ENCODE peak calls at places on chromosomes 4 and X, in four cellular contexts. C, A, B and F are unnamed samples. For H3K36me3, the result is how much of the 10 kb centered on the place peaks cover.

GRCh38 chrX:67555578-67556203 is 11.9 kb downstream of the AR start:
- DNase-seq in C (peak), A (no peak), B (peak), F (no peak)

GRCh38 chrX:17081535-17081934 is 135.1 kb downstream of the REPS2 start:
- DNase-seq in C (no peak), A (no peak), B (no peak), F (no peak)

GRCh38 chr4:76192221-76192620 is 21.4 kb downstream of the SCARB2 start:
- DNase-seq in C (no peak), A (no peak), B (no peak), F (no peak)

GRCh38 chrX:22300130-22300529 is 27.4 kb downstream of the CBLL2 start:
- DNase-seq in C (peak), A (peak), B (peak), F (peak)

GRCh38 chr4:187302456-187302855 is 578.8 kb upstream of the FAT1 start:
- DNase-seq in C (no peak), A (no peak), B (peak), F (no peak)

GRCh38 chrX:39050427-39050826 is 249.2 kb downstream of the MID1IP1 start:
- DNase-seq in C (no peak), A (no peak), B (no peak), F (no peak)

GRCh38 chr4:25575581-25575980 is 80.1 kb upstream of the SLC34A2 start:
- DNase-seq in C (no peak), A (no peak), B (no peak), F (no peak)

GRCh38 chr4:143531773-143532491 is 18.4 kb downstream of the SMARCA5 start:
- DNase-seq in C (no peak), A (no peak), B (peak), F (no peak)

GRCh38 chr4:108056418-108056817 is 66.7 kb downstream of the HADH start:
- DNase-seq in C (no peak), A (no peak), B (no peak), F (no peak)

GRCh38 chr4:38128478-38129451 is 168.6 kb downstream of the PTTG2 start:
- DNase-seq in C (no peak), A (peak), B (peak), F (no peak)

GRCh38 chr4:131337956-131338355 is 1811.1 kb upstream of the PCDH10 start:
- DNase-seq in C (no peak), A (no peak), B (no peak), F (no peak)

GRCh38 chrX:19064175-19064574 is 58.1 kb downstream of the ADGRG2 start:
- DNase-seq in C (no peak), A (no peak), B (peak), F (peak)

GRCh38 chr4:173167793-173168395 is 717 bp upstream of the GALNT7 start:
- DNase-seq in C (peak), A (peak), B (peak), F (no peak)

GRCh38 chrX:115413246-115413878 is 123.8 kb downstream of the LUZP4 start:
- DNase-seq in C (no peak), A (no peak), B (peak), F (no peak)

GRCh38 chrX:16870861-16871584 is 861 bp upstream of the RBBP7 start:
- DNase-seq in C (peak), A (no peak), B (no peak), F (peak)

GRCh38 chr4:184792950-184793555 is 32.7 kb downstream of the ACSL1 start:
- DNase-seq in C (peak), A (peak), B (peak), F (peak)

GRCh38 chrX:125090046-125090445 is 229.6 kb upstream of the TEX13C start:
- DNase-seq in C (no peak), A (no peak), B (no peak), F (no peak)

GRCh38 chrX:125096870-125097269 is 222.8 kb upstream of the TEX13C start:
- DNase-seq in C (no peak), A (no peak), B (no peak), F (no peak)

GRCh38 chrX:125096469-125096868 is 223.2 kb upstream of the TEX13C start:
- DNase-seq in C (no peak), A (no peak), B (no peak), F (no peak)

DNA sequence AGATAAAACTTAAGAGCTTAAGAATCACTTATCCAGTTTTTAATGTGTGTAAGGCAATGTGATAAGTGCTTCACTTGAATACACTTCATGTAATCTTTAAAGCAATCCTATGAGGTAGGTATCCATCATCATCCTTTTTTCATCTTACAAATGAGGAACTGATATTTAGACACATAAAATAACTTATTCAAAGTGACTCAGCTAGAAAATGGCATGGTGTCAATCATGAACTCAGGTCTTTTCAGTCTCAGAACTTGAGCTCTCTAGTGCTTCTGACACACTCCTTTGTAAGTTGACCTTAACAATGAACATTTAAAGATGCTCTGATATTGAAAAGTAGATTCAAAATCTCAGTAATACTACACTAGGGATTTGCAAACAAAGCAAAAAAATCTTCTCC is 224.8 kb upstream of the TEX13C start:
- DNase-seq in C (no peak), A (no peak), B (no peak), F (no peak)
- H3K36me3 ChIP-seq in C (under half), A (under half), B (under half), F (under half)

DNA sequence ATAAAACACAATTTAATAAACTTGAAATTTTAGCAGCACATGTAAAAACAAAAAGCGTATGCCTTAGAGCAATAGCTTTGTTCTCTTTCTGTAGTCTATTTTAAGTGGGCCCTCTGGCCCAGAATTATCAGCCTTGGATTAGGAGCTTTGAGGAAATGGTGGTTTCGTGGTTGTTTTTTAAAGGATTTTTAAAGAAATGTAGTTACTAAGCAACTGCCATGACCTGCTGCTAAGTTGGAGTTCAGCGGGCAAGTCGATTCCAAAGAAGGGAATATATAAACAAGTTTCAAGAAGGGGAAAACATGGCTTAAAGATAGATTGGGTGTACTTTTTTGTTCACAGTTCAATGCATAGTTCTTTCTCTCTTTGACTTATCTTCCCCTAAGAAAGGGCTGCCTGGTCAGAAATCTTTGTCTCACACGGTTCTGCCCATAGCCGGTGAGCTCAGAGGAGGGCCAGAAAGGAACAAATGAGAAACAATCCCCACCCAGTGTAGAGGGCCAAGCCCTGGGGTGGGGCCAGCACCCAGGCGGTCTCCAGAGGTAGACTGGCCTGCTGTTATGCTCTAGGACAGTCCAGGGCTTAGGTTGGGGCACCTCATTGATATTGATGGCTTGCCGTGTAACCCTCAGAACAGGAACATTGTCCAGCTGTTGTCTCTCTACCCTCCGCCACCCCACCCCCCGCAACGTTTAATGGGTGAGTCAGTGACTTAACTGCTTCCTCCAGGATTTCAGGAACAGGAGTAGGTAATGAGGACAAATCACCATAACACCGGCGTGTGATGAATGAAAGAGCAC is 32.5 kb downstream of the DLG3 start:
- DNase-seq in C (peak), A (peak), B (peak), F (peak)
- H3K4me2 ChIP-seq in C (peak), A (peak), B (peak), F (peak)

GRCh38 chr4:147480502-147480890 is 401 bp upstream of the EDNRA start:
- DNase-seq in C (no peak), A (no peak), B (no peak), F (no peak)
- H2AFZ ChIP-seq in C (peak), A (no peak), B (peak), F (peak)

DNA sequence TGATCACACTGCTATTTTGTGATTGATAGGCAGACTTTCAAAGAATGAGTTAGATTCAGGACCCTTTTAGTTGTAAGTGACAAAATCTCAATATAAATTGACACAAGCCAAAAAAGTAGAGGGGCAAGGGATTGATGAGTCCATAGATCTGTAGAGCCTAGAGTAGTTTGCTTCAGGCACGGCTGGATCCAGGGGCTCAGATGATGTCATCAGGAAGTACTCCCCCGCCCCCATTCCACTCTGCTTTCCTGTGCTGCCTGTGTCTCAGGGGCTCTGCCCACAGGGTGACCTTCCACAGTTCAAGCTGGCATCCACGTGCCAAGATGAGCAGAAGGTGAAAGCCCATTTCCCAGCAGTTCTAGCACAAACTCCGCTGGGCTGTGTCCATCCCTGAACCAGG is 13.6 kb downstream of the WFS1 start:
- DNase-seq in C (no peak), A (no peak), B (no peak), F (no peak)
- H3K36me3 ChIP-seq in C (under half), A (under half), B (under half), F (under half)

GRCh38 chrX:1464282-1465131 is 11.8 kb upstream of the ASMTL start:
- DNase-seq in C (no peak), A (no peak), B (no peak), F (no peak)

GRCh38 chrX:1466232-1466661 is 13.5 kb upstream of the ASMTL start:
- DNase-seq in C (no peak), A (no peak), B (no peak), F (no peak)

GRCh38 chrX:1465261-1466231 is 12.8 kb upstream of the ASMTL start:
- DNase-seq in C (no peak), A (no peak), B (no peak), F (no peak)

GRCh38 chrX:1466971-1467561 is 14.4 kb upstream of the ASMTL start:
- DNase-seq in C (no peak), A (no peak), B (no peak), F (no peak)

DNA sequence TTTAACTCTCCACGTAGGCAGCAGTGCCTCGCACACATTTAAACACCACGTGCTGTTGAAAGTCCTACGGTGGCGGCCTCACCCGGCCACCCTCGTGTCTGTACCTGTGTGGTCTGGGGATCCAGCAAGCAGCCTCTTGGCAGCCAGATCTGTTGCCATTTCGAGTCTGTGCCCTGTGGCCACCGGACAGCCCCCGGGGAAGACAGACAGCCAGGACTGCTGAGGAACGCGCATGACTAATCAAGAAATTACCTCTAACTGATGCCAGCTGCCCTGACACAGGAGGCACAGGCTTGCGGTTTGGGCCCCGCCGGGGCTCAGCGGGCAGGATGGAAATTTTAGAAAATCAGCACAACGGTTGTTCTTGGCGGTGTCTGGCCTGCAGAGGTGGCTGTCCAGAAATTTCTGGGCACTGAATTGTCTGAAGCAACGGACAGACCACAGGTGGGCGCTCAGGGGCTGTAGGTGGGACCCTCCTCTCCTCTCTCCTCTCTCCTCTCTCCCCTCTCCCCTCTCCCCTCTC is 15.6 kb upstream of the ASMTL start:
- DNase-seq in C (no peak), A (no peak), B (no peak), F (peak)
- H3K4me2 ChIP-seq in C (no peak), A (peak), B (no peak), F (peak)

DNA sequence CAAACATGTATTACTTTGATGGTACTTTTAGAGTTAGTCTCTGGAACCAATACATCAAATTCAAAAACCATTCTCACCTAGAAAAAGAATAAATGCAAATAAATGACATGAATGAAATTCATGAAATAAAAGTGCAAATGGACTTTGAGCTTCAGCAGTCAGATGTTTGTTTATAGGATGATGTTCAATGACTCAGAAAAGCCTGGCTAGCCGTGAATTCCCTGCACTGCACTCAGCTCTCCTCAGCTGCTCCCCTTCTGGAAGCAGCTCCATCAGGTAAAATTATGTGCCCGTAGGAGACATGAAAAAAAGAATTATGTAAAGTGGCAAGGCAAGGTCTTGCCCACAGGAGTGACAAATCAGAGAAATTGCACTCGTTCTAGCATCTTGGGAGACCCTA is 390.6 kb downstream of the GPM6A start:
- DNase-seq in C (peak), A (no peak), B (peak), F (no peak)
- H2AFZ ChIP-seq in C (no peak), A (no peak), B (no peak), F (no peak)

DNA sequence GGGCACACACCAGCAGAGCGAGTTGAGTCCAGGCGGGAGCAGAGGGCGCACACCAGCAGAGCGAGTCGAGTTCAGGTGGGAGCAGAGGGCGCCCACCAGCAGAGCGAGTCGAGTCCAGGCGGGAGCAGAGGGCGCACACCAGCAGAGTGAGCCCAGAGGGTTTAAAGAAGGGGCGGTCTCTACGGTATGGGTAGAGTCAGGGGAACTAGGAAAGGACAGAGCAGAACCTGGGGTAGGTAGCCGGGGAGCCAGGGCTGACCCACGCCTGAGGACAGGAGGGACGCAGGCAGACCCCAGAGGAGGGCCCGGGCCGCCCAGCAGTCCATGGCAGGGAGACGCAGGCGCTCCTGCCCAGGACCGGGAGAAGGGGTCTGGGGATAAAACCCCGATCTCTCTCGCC is 22.0 kb upstream of the ADRA2C start:
- DNase-seq in C (no peak), A (no peak), B (no peak), F (no peak)
- H3K36me3 ChIP-seq in C (under half), A (under half), B (under half), F (under half)

GRCh38 chrX:14963447-14964236 is 90.4 kb downstream of the MOSPD2 start:
- DNase-seq in C (no peak), A (peak), B (peak), F (no peak)

GRCh38 chrX:14964500-14964899 is 91.3 kb downstream of the MOSPD2 start:
- DNase-seq in C (no peak), A (peak), B (peak), F (no peak)
- H3K4me2 ChIP-seq in C (no peak), A (peak), B (no peak), F (no peak)

DNA sequence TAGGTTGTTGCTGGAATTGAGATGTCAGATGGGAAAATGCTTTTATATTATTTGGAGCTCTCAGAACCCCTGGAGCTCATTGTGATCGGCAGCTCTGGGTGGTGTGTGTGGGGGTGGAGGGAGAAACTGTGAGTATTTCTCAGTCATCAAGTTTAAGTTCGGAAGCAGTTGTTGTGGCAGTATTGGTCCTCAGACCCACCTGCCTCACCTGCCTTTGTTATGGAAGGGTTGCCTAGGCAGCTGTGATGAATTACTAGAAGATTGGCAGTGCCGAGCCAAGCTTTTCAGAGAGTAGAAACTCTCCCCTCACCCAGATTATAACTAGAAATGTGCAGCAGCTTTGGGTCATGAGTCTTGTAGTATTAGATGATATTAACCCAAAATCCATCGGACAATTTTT is 9.5 kb downstream of the IGSF1 start:
- DNase-seq in C (no peak), A (no peak), B (no peak), F (no peak)
- H2AFZ ChIP-seq in C (no peak), A (no peak), B (no peak), F (no peak)

GRCh38 chrX:295136-295535 is 14.0 kb downstream of the PLCXD1 start:
- DNase-seq in C (no peak), A (no peak), B (no peak), F (no peak)

GRCh38 chrX:290476-291166 is 9.4 kb downstream of the PLCXD1 start:
- DNase-seq in C (no peak), A (no peak), B (no peak), F (no peak)

GRCh38 chrX:291411-291901 is 10.3 kb downstream of the PLCXD1 start:
- DNase-seq in C (no peak), A (no peak), B (no peak), F (no peak)

GRCh38 chrX:288561-288991 is 7.4 kb downstream of the PLCXD1 start:
- DNase-seq in C (no peak), A (no peak), B (no peak), F (no peak)

GRCh38 chrX:292900-293897 is 12.0 kb downstream of the PLCXD1 start:
- DNase-seq in C (no peak), A (no peak), B (no peak), F (no peak)
- H3K36me3 ChIP-seq in C (under half), A (under half), B (under half), F (under half)